ENCODE peak calls at places on chromosome 12, in seven cellular contexts. One of them, this sample, is unnamed.
A peak's percentile ranks its signal among the peaks of the same experiment; 100 is the strongest.

GRCh38 chr12:124428136-124428791 is 133.4 kb downstream of the RFLNA start:
- DNase-seq in CD8-positive, alpha-beta T cell: no peak
- DNase-seq in mesothelial cell of epicardium: no peak
- DNase-seq in MCF 10A: no peak
- DNase-seq in GM13977: no peak
- DNase-seq in AG09319: no peak
- DNase-seq in AG09309: no peak
- DNase-seq in this sample: no peak

GRCh38 chr12:82810568-82810967 is 123.9 kb downstream of the TMTC2 start:
- DNase-seq in mesothelial cell of epicardium: no peak
- DNase-seq in AG09319: no peak
- DNase-seq in GM13977: no peak
- DNase-seq in MCF 10A: no peak
- DNase-seq in CD8-positive, alpha-beta T cell: no peak
- DNase-seq in AG09309: no peak
- DNase-seq in this sample: no peak

GRCh38 chr12:78470354-78471195 is 394.0 kb upstream of the SYT1 start:
- DNase-seq in GM13977: no peak
- DNase-seq in MCF 10A: peak; percentile 62
- DNase-seq in AG09319: no peak
- DNase-seq in mesothelial cell of epicardium: no peak
- DNase-seq in CD8-positive, alpha-beta T cell: no peak
- DNase-seq in AG09309: peak; percentile 20
- DNase-seq in this sample: no peak

GRCh38 chr12:115419145-115419646 is 735.2 kb upstream of the TBX3 start:
- DNase-seq in AG09319: no peak
- DNase-seq in MCF 10A: no peak
- DNase-seq in mesothelial cell of epicardium: no peak
- DNase-seq in AG09309: no peak
- DNase-seq in CD8-positive, alpha-beta T cell: no peak
- DNase-seq in GM13977: no peak
- DNase-seq in this sample: no peak

GRCh38 chr12:94699796-94700195 is 49.4 kb upstream of the TMCC3 start:
- DNase-seq in AG09309: no peak
- DNase-seq in AG09319: no peak
- DNase-seq in GM13977: no peak
- DNase-seq in MCF 10A: no peak
- DNase-seq in mesothelial cell of epicardium: no peak
- DNase-seq in CD8-positive, alpha-beta T cell: no peak
- DNase-seq in this sample: no peak

GRCh38 chr12:7884687-7885086 is 12.0 kb upstream of the SLC2A14 start:
- DNase-seq in CD8-positive, alpha-beta T cell: no peak
- DNase-seq in MCF 10A: no peak
- DNase-seq in AG09319: no peak
- DNase-seq in mesothelial cell of epicardium: no peak
- DNase-seq in GM13977: no peak
- DNase-seq in AG09309: no peak
- DNase-seq in this sample: no peak

GRCh38 chr12:30110970-30111586 is 327.3 kb upstream of the TMTC1 start:
- DNase-seq in mesothelial cell of epicardium: no peak
- DNase-seq in GM13977: no peak
- DNase-seq in CD8-positive, alpha-beta T cell: no peak
- DNase-seq in AG09309: no peak
- DNase-seq in AG09319: no peak
- DNase-seq in MCF 10A: peak; percentile 41
- DNase-seq in this sample: no peak

GRCh38 chr12:54017027-54017788 is 8.4 kb downstream of the HOXC8 start:
- DNase-seq in GM13977: no peak
- DNase-seq in mesothelial cell of epicardium: no peak
- DNase-seq in MCF 10A: peak; percentile 76
- DNase-seq in AG09319: no peak
- DNase-seq in AG09309: no peak
- DNase-seq in CD8-positive, alpha-beta T cell: no peak
- DNase-seq in this sample: no peak

GRCh38 chr12:54356951-54357356 is 7.3 kb downstream of the GPR84 start:
- DNase-seq in AG09309: no peak
- DNase-seq in AG09319: no peak
- DNase-seq in mesothelial cell of epicardium: no peak
- DNase-seq in GM13977: no peak
- DNase-seq in MCF 10A: no peak
- DNase-seq in CD8-positive, alpha-beta T cell: no peak
- DNase-seq in this sample: no peak

GRCh38 chr12:89433634-89434033 is 81.3 kb upstream of the DUSP6 start:
- DNase-seq in mesothelial cell of epicardium: no peak
- DNase-seq in MCF 10A: no peak
- DNase-seq in GM13977: no peak
- DNase-seq in AG09309: no peak
- DNase-seq in AG09319: no peak
- DNase-seq in CD8-positive, alpha-beta T cell: no peak
- DNase-seq in this sample: no peak

GRCh38 chr12:18549598-18549997 is 188.2 kb downstream of the PLCZ1 start:
- DNase-seq in MCF 10A: no peak
- DNase-seq in GM13977: no peak
- DNase-seq in AG09319: no peak
- DNase-seq in AG09309: no peak
- DNase-seq in mesothelial cell of epicardium: no peak
- DNase-seq in CD8-positive, alpha-beta T cell: no peak
- DNase-seq in this sample: no peak

GRCh38 chr12:114396869-114397719 is 8.8 kb downstream of the TBX5 start:
- DNase-seq in AG09319: no peak
- DNase-seq in mesothelial cell of epicardium: no peak
- DNase-seq in AG09309: no peak
- DNase-seq in GM13977: no peak
- DNase-seq in CD8-positive, alpha-beta T cell: no peak
- DNase-seq in MCF 10A: no peak
- DNase-seq in this sample: no peak

GRCh38 chr12:50188875-50189575 is 21.9 kb upstream of the CERS5 start:
- DNase-seq in AG09309: no peak
- DNase-seq in MCF 10A: no peak
- DNase-seq in AG09319: no peak
- DNase-seq in CD8-positive, alpha-beta T cell: no peak
- DNase-seq in GM13977: peak; percentile 26
- DNase-seq in mesothelial cell of epicardium: no peak
- DNase-seq in this sample: no peak

GRCh38 chr12:2129076-2129475 is 76.3 kb downstream of the CACNA1C start:
- DNase-seq in CD8-positive, alpha-beta T cell: no peak
- DNase-seq in mesothelial cell of epicardium: no peak
- DNase-seq in MCF 10A: peak; percentile 86
- DNase-seq in GM13977: no peak
- DNase-seq in AG09319: peak; percentile 44
- DNase-seq in AG09309: peak; percentile 76
- DNase-seq in this sample: no peak

GRCh38 chr12:131831635-131832041 is 3.4 kb downstream of the MMP17 start:
- DNase-seq in AG09319: peak; percentile 91
- DNase-seq in MCF 10A: peak; percentile 54
- DNase-seq in AG09309: peak; percentile 66
- DNase-seq in mesothelial cell of epicardium: no peak
- DNase-seq in GM13977: no peak
- DNase-seq in CD8-positive, alpha-beta T cell: no peak
- DNase-seq in this sample: no peak

GRCh38 chr12:58588771-58589170 is 331.5 kb downstream of the LRIG3 start:
- DNase-seq in AG09319: no peak
- DNase-seq in CD8-positive, alpha-beta T cell: no peak
- DNase-seq in AG09309: peak; percentile 20
- DNase-seq in mesothelial cell of epicardium: no peak
- DNase-seq in MCF 10A: peak; percentile 68
- DNase-seq in GM13977: no peak
- DNase-seq in this sample: no peak

GRCh38 chr12:46891306-46891705 is 65.5 kb upstream of the SLC38A4 start:
- DNase-seq in AG09319: no peak
- DNase-seq in GM13977: no peak
- DNase-seq in MCF 10A: no peak
- DNase-seq in AG09309: no peak
- DNase-seq in CD8-positive, alpha-beta T cell: no peak
- DNase-seq in mesothelial cell of epicardium: no peak
- DNase-seq in this sample: no peak

GRCh38 chr12:131242741-131243496 is 289.2 kb downstream of the ADGRD1 start:
- DNase-seq in AG09309: no peak
- DNase-seq in MCF 10A: peak; percentile 64
- DNase-seq in AG09319: no peak
- DNase-seq in CD8-positive, alpha-beta T cell: no peak
- DNase-seq in GM13977: no peak
- DNase-seq in mesothelial cell of epicardium: no peak
- DNase-seq in this sample: no peak

GRCh38 chr12:73384592-73384991 is 1112.4 kb downstream of the TRHDE start:
- DNase-seq in MCF 10A: no peak
- DNase-seq in CD8-positive, alpha-beta T cell: no peak
- DNase-seq in GM13977: no peak
- DNase-seq in AG09309: no peak
- DNase-seq in mesothelial cell of epicardium: no peak
- DNase-seq in AG09319: no peak
- DNase-seq in this sample: no peak

GRCh38 chr12:66154776-66155175 is 15.0 kb downstream of the TMBIM4 start:
- DNase-seq in mesothelial cell of epicardium: no peak
- DNase-seq in AG09319: no peak
- DNase-seq in MCF 10A: no peak
- DNase-seq in AG09309: no peak
- DNase-seq in GM13977: no peak
- DNase-seq in CD8-positive, alpha-beta T cell: no peak
- DNase-seq in this sample: no peak

GRCh38 chr12:131527736-131528135 is 183.2 kb upstream of the SFSWAP start:
- DNase-seq in AG09319: no peak
- DNase-seq in AG09309: no peak
- DNase-seq in MCF 10A: no peak
- DNase-seq in mesothelial cell of epicardium: no peak
- DNase-seq in GM13977: no peak
- DNase-seq in CD8-positive, alpha-beta T cell: no peak
- DNase-seq in this sample: no peak

GRCh38 chr12:98635657-98636323 is 8.8 kb downstream of the IKBIP start:
- DNase-seq in AG09319: no peak
- DNase-seq in MCF 10A: peak; percentile 78
- DNase-seq in GM13977: peak; percentile 50
- DNase-seq in AG09309: peak; percentile 13
- DNase-seq in CD8-positive, alpha-beta T cell: no peak
- DNase-seq in mesothelial cell of epicardium: no peak
- DNase-seq in this sample: no peak

GRCh38 chr12:13437541-13437940 is 241.0 kb downstream of the EMP1 start:
- DNase-seq in CD8-positive, alpha-beta T cell: no peak
- DNase-seq in AG09309: no peak
- DNase-seq in GM13977: no peak
- DNase-seq in mesothelial cell of epicardium: no peak
- DNase-seq in MCF 10A: no peak
- DNase-seq in AG09319: no peak
- DNase-seq in this sample: no peak
- TF ChIP-seq CTCF in CD8-positive, alpha-beta T cell: no peak
- TF ChIP-seq CTCF in AG09309: no peak
- TF ChIP-seq CTCF in GM13977: no peak
- TF ChIP-seq CTCF in mesothelial cell of epicardium: no peak
- TF ChIP-seq CTCF in MCF 10A: no peak
- TF ChIP-seq CTCF in AG09319: no peak
- TF ChIP-seq CTCF in this sample: no peak

GRCh38 chr12:52070243-52070925 is 606 bp downstream of the ATG101 start:
- DNase-seq in MCF 10A: no peak
- DNase-seq in CD8-positive, alpha-beta T cell: no peak
- DNase-seq in AG09319: no peak
- DNase-seq in AG09309: no peak
- DNase-seq in GM13977: no peak
- DNase-seq in mesothelial cell of epicardium: no peak
- DNase-seq in this sample: no peak
- TF ChIP-seq CTCF in MCF 10A: no peak
- TF ChIP-seq CTCF in CD8-positive, alpha-beta T cell: no peak
- TF ChIP-seq CTCF in AG09319: no peak
- TF ChIP-seq CTCF in AG09309: no peak
- TF ChIP-seq CTCF in GM13977: no peak
- TF ChIP-seq CTCF in mesothelial cell of epicardium: no peak
- TF ChIP-seq CTCF in this sample: no peak

GRCh38 chr12:92721130-92721529 is 18.3 kb downstream of the PLEKHG7 start:
- DNase-seq in AG09319: no peak
- DNase-seq in CD8-positive, alpha-beta T cell: no peak
- DNase-seq in GM13977: no peak
- DNase-seq in AG09309: no peak
- DNase-seq in mesothelial cell of epicardium: no peak
- DNase-seq in MCF 10A: no peak
- DNase-seq in this sample: no peak

GRCh38 chr12:92719674-92720073 is 16.9 kb downstream of the PLEKHG7 start:
- DNase-seq in MCF 10A: no peak
- DNase-seq in AG09319: no peak
- DNase-seq in mesothelial cell of epicardium: no peak
- DNase-seq in GM13977: no peak
- DNase-seq in CD8-positive, alpha-beta T cell: no peak
- DNase-seq in AG09309: no peak
- DNase-seq in this sample: no peak

GRCh38 chr12:92715625-92716024 is 12.8 kb downstream of the PLEKHG7 start:
- DNase-seq in CD8-positive, alpha-beta T cell: no peak
- DNase-seq in mesothelial cell of epicardium: no peak
- DNase-seq in GM13977: no peak
- DNase-seq in AG09319: no peak
- DNase-seq in AG09309: no peak
- DNase-seq in MCF 10A: no peak
- DNase-seq in this sample: no peak

GRCh38 chr12:92718483-92718985 is 15.7 kb downstream of the PLEKHG7 start:
- DNase-seq in mesothelial cell of epicardium: no peak
- DNase-seq in CD8-positive, alpha-beta T cell: no peak
- DNase-seq in AG09319: no peak
- DNase-seq in GM13977: no peak
- DNase-seq in AG09309: no peak
- DNase-seq in MCF 10A: peak; percentile 17
- DNase-seq in this sample: no peak

GRCh38 chr12:92717202-92717601 is 14.4 kb downstream of the PLEKHG7 start:
- DNase-seq in GM13977: no peak
- DNase-seq in mesothelial cell of epicardium: no peak
- DNase-seq in AG09309: peak; percentile 45
- DNase-seq in CD8-positive, alpha-beta T cell: no peak
- DNase-seq in AG09319: peak; percentile 7
- DNase-seq in MCF 10A: peak; percentile 75
- DNase-seq in this sample: no peak
- TF ChIP-seq CTCF in GM13977: peak; percentile 47
- TF ChIP-seq CTCF in mesothelial cell of epicardium: peak; percentile 15
- TF ChIP-seq CTCF in AG09309: peak; percentile 51
- TF ChIP-seq CTCF in CD8-positive, alpha-beta T cell: no peak
- TF ChIP-seq CTCF in AG09319: peak; percentile 43
- TF ChIP-seq CTCF in MCF 10A: peak; percentile 9
- TF ChIP-seq CTCF in this sample: no peak

DNA sequence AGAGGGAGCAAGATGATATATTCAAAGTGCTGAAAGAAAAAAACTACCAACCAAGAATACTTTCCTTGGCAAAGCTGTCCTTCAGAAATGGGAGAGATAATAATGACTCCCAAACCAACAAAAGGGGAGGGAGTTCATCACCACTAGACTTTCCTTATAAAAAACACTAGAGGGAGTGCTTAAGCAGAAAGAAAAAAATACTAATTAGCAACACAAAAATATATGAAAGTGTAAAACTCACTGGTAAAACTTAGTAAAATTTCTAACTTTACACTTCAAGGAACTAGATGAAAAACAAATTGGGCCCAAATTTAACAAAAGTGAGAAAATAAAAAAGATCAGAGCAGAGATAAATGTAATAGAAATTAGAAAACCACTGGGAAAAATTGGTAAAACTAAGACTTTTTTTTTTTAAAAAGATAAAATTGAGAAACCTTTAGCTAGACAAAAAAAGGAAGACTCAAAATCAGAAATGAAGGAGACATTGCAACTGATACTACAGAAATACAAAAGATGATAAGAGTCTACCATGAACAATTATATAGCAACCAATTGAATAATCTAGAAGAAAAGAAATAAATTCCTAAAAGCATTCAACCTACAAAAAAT is 60.4 kb upstream of the FAR2 start:
- DNase-seq in AG09309: no peak
- DNase-seq in MCF 10A: peak; percentile 25
- DNase-seq in mesothelial cell of epicardium: no peak
- DNase-seq in CD8-positive, alpha-beta T cell: no peak
- DNase-seq in AG09319: no peak
- DNase-seq in GM13977: peak; percentile 17
- DNase-seq in this sample: no peak
- TF ChIP-seq CTCF in AG09309: peak; percentile 48
- TF ChIP-seq CTCF in MCF 10A: peak; percentile 34
- TF ChIP-seq CTCF in mesothelial cell of epicardium: no peak
- TF ChIP-seq CTCF in CD8-positive, alpha-beta T cell: peak; percentile 64
- TF ChIP-seq CTCF in AG09319: peak; percentile 50
- TF ChIP-seq CTCF in GM13977: peak; percentile 35
- TF ChIP-seq CTCF in this sample: no peak

This sample was measured in omental fat pad.